ENCODE peak calls at places on chromosomes 16 and 17, in seven cellular contexts. N is effector memory CD4-positive, alpha-beta T cell; L is CD8-positive, alpha-beta memory T cell; R is fibroblast of pulmonary artery; F is activated CD4-positive, alpha-beta T cell treated with anti-CD3 and anti-CD28 coated beads, Interleukin-2, amount 10 ng/mL, durations not matched to agents 7 days and 5 days; O is activated naive CD8-positive, alpha-beta T cell treated with anti-CD3 and anti-CD28 coated beads, Interleukin-2, amount 50 U/mL, for 16 hours; T is left cardiac atrium. U is an unnamed sample.
A peak's percentile ranks its signal among the peaks of the same experiment; 100 is the strongest.

GRCh38 chr16:53083123-53083522 is 28.3 kb downstream of the CHD9 start:
- DNase-seq in O (no peak), L (no peak), F (no peak), T (no peak), N (no peak), R (peak; percentile 42), U (no peak)

GRCh38 chr16:56871172-56871593 is 6.2 kb downstream of the SLC12A3 start:
- DNase-seq in N (no peak), T (no peak), O (no peak), L (no peak), F (no peak), R (peak; percentile 47), U (no peak)

GRCh38 chr17:52147872-52148271 is 10.6 kb downstream of the CA10 start:
- DNase-seq in R (no peak), L (no peak), T (no peak), F (no peak), N (no peak), O (no peak), U (no peak)

GRCh38 chr17:11296994-11297393 is 56.0 kb downstream of the SHISA6 start:
- DNase-seq in L (no peak), N (no peak), R (no peak), O (no peak), T (no peak), F (no peak), U (no peak)

GRCh38 chr17:74332763-74333220 is 6.8 kb downstream of the KIF19 start:
- DNase-seq in L (no peak), O (no peak), F (no peak), T (no peak), R (no peak), N (no peak), U (no peak)

GRCh38 chr17:17797119-17797809 is 39.5 kb downstream of the SREBF1 start:
- DNase-seq in R (no peak), N (no peak), T (no peak), O (no peak), L (no peak), F (no peak), U (no peak)

GRCh38 chr17:75125984-75126383 is 5.6 kb downstream of the NT5C start:
- DNase-seq in F (peak; percentile 36), T (no peak), L (no peak), R (no peak), O (no peak), N (no peak), U (no peak)

GRCh38 chr16:85651822-85652430 is 36.8 kb downstream of the GINS2 start:
- DNase-seq in R (no peak), N (no peak), F (no peak), T (no peak), L (no peak), O (no peak), U (no peak)

GRCh38 chr16:72664122-72664479 is 383.8 kb downstream of the ZFHX3 start:
- DNase-seq in N (no peak), O (no peak), F (no peak), T (no peak), L (no peak), R (peak; percentile 9), U (no peak)

GRCh38 chr16:85403693-85404092 is 209.4 kb upstream of the GSE1 start:
- DNase-seq in L (no peak), O (no peak), R (no peak), T (peak; percentile 8), F (no peak), N (no peak), U (no peak)